ENCODE peak calls at places on chromosomes 13 and 19, in nine cellular contexts. One of them, this sample, is unnamed.

GRCh38 chr19:11979527-11979926 is 14.7 kb downstream of the ZNF763 start:
- DNase-seq in activated CD4-positive, alpha-beta T cell treated with anti-CD3 and anti-CD28 coated beads, Interleukin-2, amount 50 U/mL, for 1 hour: no peak
- DNase-seq in T-helper 17 cell: no peak
- DNase-seq in Peyer's patch: no peak
- DNase-seq in effector CD4-positive, alpha-beta T cell: no peak
- DNase-seq in CD4-positive, alpha-beta memory T cell: no peak
- DNase-seq in aorta: no peak
- DNase-seq in hepatic stellate cell: no peak
- DNase-seq in RWPE1: no peak
- DNase-seq in this sample: no peak

GRCh38 chr19:18433735-18434398 is 4.1 kb downstream of the ISYNA1 start:
- DNase-seq in activated CD4-positive, alpha-beta T cell treated with anti-CD3 and anti-CD28 coated beads, Interleukin-2, amount 50 U/mL, for 1 hour: no peak
- DNase-seq in aorta: no peak
- DNase-seq in CD4-positive, alpha-beta memory T cell: no peak
- DNase-seq in hepatic stellate cell: no peak
- DNase-seq in effector CD4-positive, alpha-beta T cell: no peak
- DNase-seq in T-helper 17 cell: no peak
- DNase-seq in RWPE1: no peak
- DNase-seq in Peyer's patch: no peak
- DNase-seq in this sample: no peak

GRCh38 chr13:48194392-48194754 is 38.6 kb upstream of the ITM2B start:
- DNase-seq in T-helper 17 cell: no peak
- DNase-seq in activated CD4-positive, alpha-beta T cell treated with anti-CD3 and anti-CD28 coated beads, Interleukin-2, amount 50 U/mL, for 1 hour: no peak
- DNase-seq in aorta: no peak
- DNase-seq in hepatic stellate cell: no peak
- DNase-seq in RWPE1: no peak
- DNase-seq in CD4-positive, alpha-beta memory T cell: no peak
- DNase-seq in effector CD4-positive, alpha-beta T cell: no peak
- DNase-seq in Peyer's patch: no peak
- DNase-seq in this sample: no peak

GRCh38 chr19:1453525-1454371 is 3.8 kb downstream of the APC2 start:
- DNase-seq in aorta: no peak
- DNase-seq in activated CD4-positive, alpha-beta T cell treated with anti-CD3 and anti-CD28 coated beads, Interleukin-2, amount 50 U/mL, for 1 hour: no peak
- DNase-seq in T-helper 17 cell: no peak
- DNase-seq in hepatic stellate cell: peak
- DNase-seq in CD4-positive, alpha-beta memory T cell: no peak
- DNase-seq in RWPE1: no peak
- DNase-seq in Peyer's patch: no peak
- DNase-seq in effector CD4-positive, alpha-beta T cell: no peak
- DNase-seq in this sample: no peak

GRCh38 chr19:13094771-13095392 is 7.8 kb downstream of the LYL1 start:
- DNase-seq in effector CD4-positive, alpha-beta T cell: no peak
- DNase-seq in aorta: peak
- DNase-seq in CD4-positive, alpha-beta memory T cell: no peak
- DNase-seq in RWPE1: no peak
- DNase-seq in activated CD4-positive, alpha-beta T cell treated with anti-CD3 and anti-CD28 coated beads, Interleukin-2, amount 50 U/mL, for 1 hour: no peak
- DNase-seq in hepatic stellate cell: no peak
- DNase-seq in Peyer's patch: peak
- DNase-seq in T-helper 17 cell: no peak
- DNase-seq in this sample: no peak

GRCh38 chr13:114129649-114130062 is 2.8 kb downstream of the RASA3 start:
- DNase-seq in Peyer's patch: no peak
- DNase-seq in CD4-positive, alpha-beta memory T cell: no peak
- DNase-seq in RWPE1: no peak
- DNase-seq in aorta: no peak
- DNase-seq in hepatic stellate cell: no peak
- DNase-seq in effector CD4-positive, alpha-beta T cell: no peak
- DNase-seq in T-helper 17 cell: no peak
- DNase-seq in activated CD4-positive, alpha-beta T cell treated with anti-CD3 and anti-CD28 coated beads, Interleukin-2, amount 50 U/mL, for 1 hour: peak
- DNase-seq in this sample: no peak

GRCh38 chr13:45331123-45331619 is 9.8 kb downstream of the TPT1 start:
- DNase-seq in Peyer's patch: no peak
- DNase-seq in hepatic stellate cell: no peak
- DNase-seq in T-helper 17 cell: no peak
- DNase-seq in effector CD4-positive, alpha-beta T cell: no peak
- DNase-seq in aorta: no peak
- DNase-seq in CD4-positive, alpha-beta memory T cell: no peak
- DNase-seq in RWPE1: no peak
- DNase-seq in activated CD4-positive, alpha-beta T cell treated with anti-CD3 and anti-CD28 coated beads, Interleukin-2, amount 50 U/mL, for 1 hour: no peak
- DNase-seq in this sample: no peak

GRCh38 chr13:98835156-98835555 is 82.7 kb upstream of the SLC15A1 start:
- DNase-seq in hepatic stellate cell: no peak
- DNase-seq in effector CD4-positive, alpha-beta T cell: no peak
- DNase-seq in RWPE1: no peak
- DNase-seq in activated CD4-positive, alpha-beta T cell treated with anti-CD3 and anti-CD28 coated beads, Interleukin-2, amount 50 U/mL, for 1 hour: no peak
- DNase-seq in Peyer's patch: no peak
- DNase-seq in T-helper 17 cell: no peak
- DNase-seq in aorta: no peak
- DNase-seq in CD4-positive, alpha-beta memory T cell: no peak
- DNase-seq in this sample: no peak

GRCh38 chr13:24022568-24022967 is 125.3 kb upstream of the C1QTNF9B start:
- DNase-seq in effector CD4-positive, alpha-beta T cell: no peak
- DNase-seq in RWPE1: no peak
- DNase-seq in activated CD4-positive, alpha-beta T cell treated with anti-CD3 and anti-CD28 coated beads, Interleukin-2, amount 50 U/mL, for 1 hour: no peak
- DNase-seq in aorta: no peak
- DNase-seq in T-helper 17 cell: no peak
- DNase-seq in Peyer's patch: no peak
- DNase-seq in hepatic stellate cell: no peak
- DNase-seq in CD4-positive, alpha-beta memory T cell: no peak
- DNase-seq in this sample: no peak

GRCh38 chr13:51826606-51827005 is 18.4 kb downstream of the TMEM272 start:
- DNase-seq in aorta: no peak
- DNase-seq in RWPE1: no peak
- DNase-seq in activated CD4-positive, alpha-beta T cell treated with anti-CD3 and anti-CD28 coated beads, Interleukin-2, amount 50 U/mL, for 1 hour: no peak
- DNase-seq in hepatic stellate cell: no peak
- DNase-seq in effector CD4-positive, alpha-beta T cell: no peak
- DNase-seq in CD4-positive, alpha-beta memory T cell: no peak
- DNase-seq in T-helper 17 cell: no peak
- DNase-seq in Peyer's patch: no peak
- DNase-seq in this sample: no peak

GRCh38 chr13:77034883-77035282 is 7.9 kb upstream of the FBXL3 start:
- DNase-seq in aorta: no peak
- DNase-seq in hepatic stellate cell: peak
- DNase-seq in CD4-positive, alpha-beta memory T cell: no peak
- DNase-seq in activated CD4-positive, alpha-beta T cell treated with anti-CD3 and anti-CD28 coated beads, Interleukin-2, amount 50 U/mL, for 1 hour: no peak
- DNase-seq in effector CD4-positive, alpha-beta T cell: no peak
- DNase-seq in Peyer's patch: no peak
- DNase-seq in T-helper 17 cell: no peak
- DNase-seq in RWPE1: peak
- DNase-seq in this sample: no peak

GRCh38 chr13:45219123-45219891 is 18.5 kb upstream of the KCTD4 start:
- DNase-seq in Peyer's patch: no peak
- DNase-seq in aorta: no peak
- DNase-seq in effector CD4-positive, alpha-beta T cell: no peak
- DNase-seq in T-helper 17 cell: no peak
- DNase-seq in activated CD4-positive, alpha-beta T cell treated with anti-CD3 and anti-CD28 coated beads, Interleukin-2, amount 50 U/mL, for 1 hour: no peak
- DNase-seq in hepatic stellate cell: no peak
- DNase-seq in RWPE1: no peak
- DNase-seq in CD4-positive, alpha-beta memory T cell: no peak
- DNase-seq in this sample: no peak

GRCh38 chr19:53103903-53104203 is 631 bp upstream of the ZNF160 start:
- DNase-seq in hepatic stellate cell: no peak
- DNase-seq in Peyer's patch: no peak
- DNase-seq in aorta: no peak
- DNase-seq in effector CD4-positive, alpha-beta T cell: no peak
- DNase-seq in CD4-positive, alpha-beta memory T cell: no peak
- DNase-seq in T-helper 17 cell: no peak
- DNase-seq in RWPE1: no peak
- DNase-seq in activated CD4-positive, alpha-beta T cell treated with anti-CD3 and anti-CD28 coated beads, Interleukin-2, amount 50 U/mL, for 1 hour: no peak
- DNase-seq in this sample: no peak

GRCh38 chr13:46527237-46527636 is 25.7 kb upstream of the LRCH1 start:
- DNase-seq in CD4-positive, alpha-beta memory T cell: no peak
- DNase-seq in RWPE1: no peak
- DNase-seq in hepatic stellate cell: no peak
- DNase-seq in activated CD4-positive, alpha-beta T cell treated with anti-CD3 and anti-CD28 coated beads, Interleukin-2, amount 50 U/mL, for 1 hour: no peak
- DNase-seq in aorta: no peak
- DNase-seq in Peyer's patch: no peak
- DNase-seq in T-helper 17 cell: no peak
- DNase-seq in effector CD4-positive, alpha-beta T cell: no peak
- DNase-seq in this sample: no peak

GRCh38 chr19:58351996-58352755 is 1.1 kb downstream of the A1BG start:
- DNase-seq in hepatic stellate cell: no peak
- DNase-seq in effector CD4-positive, alpha-beta T cell: no peak
- DNase-seq in Peyer's patch: no peak
- DNase-seq in CD4-positive, alpha-beta memory T cell: no peak
- DNase-seq in RWPE1: no peak
- DNase-seq in activated CD4-positive, alpha-beta T cell treated with anti-CD3 and anti-CD28 coated beads, Interleukin-2, amount 50 U/mL, for 1 hour: no peak
- DNase-seq in aorta: peak
- DNase-seq in T-helper 17 cell: no peak
- DNase-seq in this sample: no peak

GRCh38 chr19:15836345-15836594 is 20.8 kb upstream of the OR10H1 start:
- DNase-seq in RWPE1: peak
- DNase-seq in effector CD4-positive, alpha-beta T cell: no peak
- DNase-seq in CD4-positive, alpha-beta memory T cell: no peak
- DNase-seq in Peyer's patch: no peak
- DNase-seq in aorta: no peak
- DNase-seq in T-helper 17 cell: no peak
- DNase-seq in hepatic stellate cell: no peak
- DNase-seq in activated CD4-positive, alpha-beta T cell treated with anti-CD3 and anti-CD28 coated beads, Interleukin-2, amount 50 U/mL, for 1 hour: peak
- DNase-seq in this sample: no peak

GRCh38 chr13:98581971-98582702 is 5.2 kb upstream of the STK24 start:
- DNase-seq in Peyer's patch: no peak
- DNase-seq in effector CD4-positive, alpha-beta T cell: no peak
- DNase-seq in aorta: no peak
- DNase-seq in hepatic stellate cell: peak
- DNase-seq in activated CD4-positive, alpha-beta T cell treated with anti-CD3 and anti-CD28 coated beads, Interleukin-2, amount 50 U/mL, for 1 hour: no peak
- DNase-seq in RWPE1: no peak
- DNase-seq in CD4-positive, alpha-beta memory T cell: no peak
- DNase-seq in T-helper 17 cell: no peak
- DNase-seq in this sample: no peak

GRCh38 chr13:62643799-62644484 is 1228.3 kb upstream of the PCDH20 start:
- DNase-seq in hepatic stellate cell: no peak
- DNase-seq in Peyer's patch: no peak
- DNase-seq in T-helper 17 cell: no peak
- DNase-seq in aorta: no peak
- DNase-seq in CD4-positive, alpha-beta memory T cell: no peak
- DNase-seq in RWPE1: no peak
- DNase-seq in effector CD4-positive, alpha-beta T cell: no peak
- DNase-seq in activated CD4-positive, alpha-beta T cell treated with anti-CD3 and anti-CD28 coated beads, Interleukin-2, amount 50 U/mL, for 1 hour: no peak
- DNase-seq in this sample: no peak

GRCh38 chr13:37403776-37404497 is 194.6 kb downstream of the POSTN start:
- DNase-seq in effector CD4-positive, alpha-beta T cell: no peak
- DNase-seq in aorta: no peak
- DNase-seq in Peyer's patch: no peak
- DNase-seq in RWPE1: no peak
- DNase-seq in CD4-positive, alpha-beta memory T cell: no peak
- DNase-seq in activated CD4-positive, alpha-beta T cell treated with anti-CD3 and anti-CD28 coated beads, Interleukin-2, amount 50 U/mL, for 1 hour: no peak
- DNase-seq in T-helper 17 cell: no peak
- DNase-seq in hepatic stellate cell: peak
- DNase-seq in this sample: no peak

GRCh38 chr19:39372941-39373340 is 18.0 kb downstream of the PAF1 start:
- DNase-seq in effector CD4-positive, alpha-beta T cell: no peak
- DNase-seq in CD4-positive, alpha-beta memory T cell: no peak
- DNase-seq in Peyer's patch: no peak
- DNase-seq in aorta: no peak
- DNase-seq in T-helper 17 cell: no peak
- DNase-seq in hepatic stellate cell: peak
- DNase-seq in RWPE1: no peak
- DNase-seq in activated CD4-positive, alpha-beta T cell treated with anti-CD3 and anti-CD28 coated beads, Interleukin-2, amount 50 U/mL, for 1 hour: no peak
- DNase-seq in this sample: no peak

GRCh38 chr13:60453490-60453889 is 56.5 kb downstream of the TDRD3 start:
- DNase-seq in CD4-positive, alpha-beta memory T cell: no peak
- DNase-seq in hepatic stellate cell: no peak
- DNase-seq in T-helper 17 cell: no peak
- DNase-seq in effector CD4-positive, alpha-beta T cell: no peak
- DNase-seq in aorta: no peak
- DNase-seq in Peyer's patch: no peak
- DNase-seq in RWPE1: no peak
- DNase-seq in activated CD4-positive, alpha-beta T cell treated with anti-CD3 and anti-CD28 coated beads, Interleukin-2, amount 50 U/mL, for 1 hour: no peak
- DNase-seq in this sample: no peak

GRCh38 chr13:30615851-30616311 is 1.8 kb upstream of the USPL1 start:
- DNase-seq in Peyer's patch: no peak
- DNase-seq in hepatic stellate cell: no peak
- DNase-seq in RWPE1: peak
- DNase-seq in T-helper 17 cell: no peak
- DNase-seq in effector CD4-positive, alpha-beta T cell: no peak
- DNase-seq in CD4-positive, alpha-beta memory T cell: peak
- DNase-seq in activated CD4-positive, alpha-beta T cell treated with anti-CD3 and anti-CD28 coated beads, Interleukin-2, amount 50 U/mL, for 1 hour: no peak
- DNase-seq in aorta: no peak
- DNase-seq in this sample: no peak

GRCh38 chr13:79799466-79799865 is 318.5 kb downstream of the NDFIP2 start:
- DNase-seq in aorta: no peak
- DNase-seq in Peyer's patch: no peak
- DNase-seq in activated CD4-positive, alpha-beta T cell treated with anti-CD3 and anti-CD28 coated beads, Interleukin-2, amount 50 U/mL, for 1 hour: no peak
- DNase-seq in CD4-positive, alpha-beta memory T cell: no peak
- DNase-seq in T-helper 17 cell: no peak
- DNase-seq in RWPE1: no peak
- DNase-seq in hepatic stellate cell: no peak
- DNase-seq in effector CD4-positive, alpha-beta T cell: no peak
- DNase-seq in this sample: no peak

GRCh38 chr19:15114153-15114540 is 6.9 kb downstream of the SYDE1 start:
- DNase-seq in aorta: peak
- DNase-seq in T-helper 17 cell: no peak
- DNase-seq in effector CD4-positive, alpha-beta T cell: no peak
- DNase-seq in activated CD4-positive, alpha-beta T cell treated with anti-CD3 and anti-CD28 coated beads, Interleukin-2, amount 50 U/mL, for 1 hour: no peak
- DNase-seq in RWPE1: no peak
- DNase-seq in Peyer's patch: no peak
- DNase-seq in hepatic stellate cell: peak
- DNase-seq in CD4-positive, alpha-beta memory T cell: no peak
- DNase-seq in this sample: no peak

GRCh38 chr19:37172368-37173366 is at the start of gene ZNF585A:
- DNase-seq in hepatic stellate cell: peak
- DNase-seq in T-helper 17 cell: peak
- DNase-seq in effector CD4-positive, alpha-beta T cell: peak
- DNase-seq in activated CD4-positive, alpha-beta T cell treated with anti-CD3 and anti-CD28 coated beads, Interleukin-2, amount 50 U/mL, for 1 hour: peak
- DNase-seq in CD4-positive, alpha-beta memory T cell: peak
- DNase-seq in aorta: peak
- DNase-seq in Peyer's patch: peak
- DNase-seq in RWPE1: peak
- DNase-seq in this sample: peak

GRCh38 chr13:99725644-99726043 is 224.4 kb downstream of the TM9SF2 start:
- DNase-seq in T-helper 17 cell: no peak
- DNase-seq in activated CD4-positive, alpha-beta T cell treated with anti-CD3 and anti-CD28 coated beads, Interleukin-2, amount 50 U/mL, for 1 hour: no peak
- DNase-seq in effector CD4-positive, alpha-beta T cell: no peak
- DNase-seq in hepatic stellate cell: no peak
- DNase-seq in aorta: no peak
- DNase-seq in RWPE1: no peak
- DNase-seq in CD4-positive, alpha-beta memory T cell: no peak
- DNase-seq in Peyer's patch: no peak
- DNase-seq in this sample: no peak

GRCh38 chr13:61029064-61029463 is 386.6 kb downstream of the PCDH20 start:
- DNase-seq in RWPE1: no peak
- DNase-seq in hepatic stellate cell: no peak
- DNase-seq in aorta: no peak
- DNase-seq in T-helper 17 cell: no peak
- DNase-seq in activated CD4-positive, alpha-beta T cell treated with anti-CD3 and anti-CD28 coated beads, Interleukin-2, amount 50 U/mL, for 1 hour: no peak
- DNase-seq in effector CD4-positive, alpha-beta T cell: no peak
- DNase-seq in CD4-positive, alpha-beta memory T cell: no peak
- DNase-seq in Peyer's patch: no peak
- DNase-seq in this sample: no peak

GRCh38 chr19:45115809-45116615 is 23.0 kb downstream of the PPP1R37 start:
- DNase-seq in activated CD4-positive, alpha-beta T cell treated with anti-CD3 and anti-CD28 coated beads, Interleukin-2, amount 50 U/mL, for 1 hour: no peak
- DNase-seq in CD4-positive, alpha-beta memory T cell: no peak
- DNase-seq in T-helper 17 cell: no peak
- DNase-seq in RWPE1: no peak
- DNase-seq in hepatic stellate cell: no peak
- DNase-seq in aorta: no peak
- DNase-seq in Peyer's patch: no peak
- DNase-seq in effector CD4-positive, alpha-beta T cell: no peak
- DNase-seq in this sample: no peak

GRCh38 chr13:89375839-89376238 is 1704.7 kb downstream of the SLITRK5 start:
- DNase-seq in Peyer's patch: no peak
- DNase-seq in T-helper 17 cell: no peak
- DNase-seq in RWPE1: no peak
- DNase-seq in activated CD4-positive, alpha-beta T cell treated with anti-CD3 and anti-CD28 coated beads, Interleukin-2, amount 50 U/mL, for 1 hour: no peak
- DNase-seq in CD4-positive, alpha-beta memory T cell: no peak
- DNase-seq in effector CD4-positive, alpha-beta T cell: no peak
- DNase-seq in aorta: no peak
- DNase-seq in hepatic stellate cell: no peak
- DNase-seq in this sample: no peak

GRCh38 chr19:13621413-13621812 is 115.1 kb upstream of the CACNA1A start:
- DNase-seq in activated CD4-positive, alpha-beta T cell treated with anti-CD3 and anti-CD28 coated beads, Interleukin-2, amount 50 U/mL, for 1 hour: no peak
- DNase-seq in effector CD4-positive, alpha-beta T cell: no peak
- DNase-seq in hepatic stellate cell: peak
- DNase-seq in Peyer's patch: no peak
- DNase-seq in CD4-positive, alpha-beta memory T cell: no peak
- DNase-seq in RWPE1: peak
- DNase-seq in T-helper 17 cell: no peak
- DNase-seq in aorta: no peak
- DNase-seq in this sample: no peak

GRCh38 chr13:109415057-109415456 is 371.3 kb downstream of the IRS2 start:
- DNase-seq in T-helper 17 cell: no peak
- DNase-seq in aorta: no peak
- DNase-seq in RWPE1: no peak
- DNase-seq in hepatic stellate cell: no peak
- DNase-seq in Peyer's patch: no peak
- DNase-seq in effector CD4-positive, alpha-beta T cell: no peak
- DNase-seq in CD4-positive, alpha-beta memory T cell: no peak
- DNase-seq in activated CD4-positive, alpha-beta T cell treated with anti-CD3 and anti-CD28 coated beads, Interleukin-2, amount 50 U/mL, for 1 hour: no peak
- DNase-seq in this sample: no peak